ENCODE peak calls at places on chromosomes 13 and 19, in ten cellular contexts. K is left cardiac atrium; M is A549; A is astrocyte of the cerebellum; L is NCI-H1092; Q is NCI-H1694 treated with DMSO at 0.1 percent for 48 hours; Z is NCI-H1417; X is LoVo; D is stimulated activated CD8-positive, alpha-beta memory T cell treated with anti-CD3 and anti-CD28 coated beads, Interleukin-7, amount 100 ng/mL, for 4 hours; G is AG10803. H is an unnamed sample.

GRCh38 chr19:54473071-54473941 is at the start of gene CDC42EP5:
- DNase-seq in Q (no peak), M (no peak), A (no peak), Z (no peak), D (no peak), L (no peak), X (no peak), K (peak), G (peak), H (peak)

GRCh38 chr13:32761472-32761871 is 175.2 kb downstream of the PDS5B start:
- DNase-seq in X (no peak), K (no peak), M (no peak), G (no peak), Z (no peak), D (no peak), L (no peak), A (no peak), Q (no peak), H (no peak)

GRCh38 chr13:50829896-50830295 is 13.6 kb downstream of the DLEU7 start:
- DNase-seq in G (peak), M (no peak), A (no peak), K (no peak), D (no peak), L (no peak), Z (no peak), X (no peak), Q (no peak), H (no peak)

GRCh38 chr19:12694641-12695040 is 1.8 kb downstream of the FBXW9 start:
- DNase-seq in L (no peak), Z (no peak), D (no peak), M (no peak), X (no peak), A (no peak), K (no peak), G (no peak), Q (no peak), H (no peak)

GRCh38 chr19:8567522-8568172 is 9.6 kb downstream of the MYO1F start:
- DNase-seq in Q (no peak), A (no peak), G (no peak), M (no peak), L (no peak), Z (no peak), X (no peak), K (peak), D (no peak), H (no peak)

GRCh38 chr13:109196896-109197295 is 567.5 kb downstream of the MYO16 start:
- DNase-seq in M (peak), A (no peak), K (no peak), Q (no peak), D (no peak), Z (no peak), X (no peak), L (no peak), G (no peak), H (no peak)

GRCh38 chr19:19256072-19256969 is 16.8 kb downstream of the TM6SF2 start:
- DNase-seq in L (no peak), K (no peak), A (no peak), D (no peak), Q (no peak), Z (no peak), M (no peak), G (no peak), X (no peak), H (no peak)

GRCh38 chr13:110275931-110276552 is 30.9 kb downstream of the COL4A1 start:
- DNase-seq in Q (no peak), Z (peak), D (no peak), L (no peak), M (no peak), A (no peak), G (peak), X (no peak), K (no peak), H (no peak)

GRCh38 chr19:29873024-29873800 is 61.4 kb downstream of the CCNE1 start:
- DNase-seq in G (peak), Z (no peak), X (peak), A (no peak), L (peak), M (peak), Q (no peak), K (peak), D (peak), H (peak)

GRCh38 chr13:25462301-25463125 is 90.7 kb downstream of the ATP8A2 start:
- DNase-seq in D (no peak), L (no peak), K (no peak), Q (no peak), M (no peak), G (no peak), X (no peak), A (no peak), Z (no peak), H (no peak)

GRCh38 chr19:40747536-40747935 is 2.7 kb downstream of the ACTMAP start:
- DNase-seq in G (no peak), Z (no peak), A (no peak), D (no peak), Q (no peak), X (no peak), L (no peak), K (no peak), M (no peak), H (no peak)

GRCh38 chr19:2540646-2541454 is 64.9 kb downstream of the GADD45B start:
- DNase-seq in Q (no peak), L (no peak), Z (no peak), K (peak), M (peak), A (peak), D (no peak), G (peak), X (peak), H (peak)

GRCh38 chr13:98312606-98313005 is 135.5 kb upstream of the RNF113B start:
- DNase-seq in X (no peak), Z (no peak), Q (no peak), A (no peak), D (no peak), M (no peak), G (no peak), K (no peak), L (no peak), H (no peak)

GRCh38 chr13:110593430-110594130 is 21.8 kb upstream of the NAXD start:
- DNase-seq in Z (peak), L (no peak), Q (peak), M (peak), G (peak), D (no peak), X (peak), K (no peak), A (peak), H (no peak)

GRCh38 chr13:42377640-42378382 is 105.9 kb downstream of the AKAP11 start:
- DNase-seq in L (no peak), Z (no peak), A (no peak), D (no peak), X (no peak), G (no peak), M (no peak), K (no peak), Q (no peak), H (no peak)